ENCODE peak calls at places on chromosomes 6 and 20, in five cellular contexts. One of them, this sample, is unnamed.
A peak's percentile ranks its signal among the peaks of the same experiment; 100 is the strongest.

GRCh38 chr6:82741325-82741995 is 324.2 kb downstream of the UBE3D start:
- DNase-seq in WTC11: no peak
- DNase-seq in AG09309: no peak
- DNase-seq in A549: no peak
- DNase-seq in CD8-positive, alpha-beta T cell: no peak
- DNase-seq in this sample: no peak

GRCh38 chr6:109239192-109239917 is 142.9 kb downstream of the CD164 start:
- DNase-seq in WTC11: no peak
- DNase-seq in AG09309: no peak
- DNase-seq in A549: no peak
- DNase-seq in CD8-positive, alpha-beta T cell: no peak
- DNase-seq in this sample: no peak

GRCh38 chr20:35030136-35030535 is 62.5 kb downstream of the TRPC4AP start:
- DNase-seq in WTC11: no peak
- DNase-seq in AG09309: no peak
- DNase-seq in A549: no peak
- DNase-seq in CD8-positive, alpha-beta T cell: no peak
- DNase-seq in this sample: no peak

GRCh38 chr6:40947876-40948514 is 91.0 kb downstream of the UNC5CL start:
- DNase-seq in WTC11: no peak
- DNase-seq in AG09309: no peak
- DNase-seq in A549: no peak
- DNase-seq in CD8-positive, alpha-beta T cell: no peak
- DNase-seq in this sample: no peak

GRCh38 chr20:31920275-31920855 is 31.5 kb downstream of the PDRG1 start:
- DNase-seq in WTC11: peak; percentile 26
- DNase-seq in AG09309: no peak
- DNase-seq in A549: no peak
- DNase-seq in CD8-positive, alpha-beta T cell: no peak
- DNase-seq in this sample: no peak

GRCh38 chr6:148128014-148128730 is 214.5 kb upstream of the SASH1 start:
- DNase-seq in WTC11: no peak
- DNase-seq in AG09309: peak; percentile 11
- DNase-seq in A549: no peak
- DNase-seq in CD8-positive, alpha-beta T cell: no peak
- DNase-seq in this sample: no peak

GRCh38 chr20:56207656-56208055 is 40.9 kb upstream of the MC3R start:
- DNase-seq in WTC11: no peak
- DNase-seq in AG09309: no peak
- DNase-seq in A549: no peak
- DNase-seq in CD8-positive, alpha-beta T cell: no peak
- DNase-seq in this sample: no peak

GRCh38 chr6:37182736-37183590 is 13.0 kb downstream of the PIM1 start:
- DNase-seq in WTC11: no peak
- DNase-seq in AG09309: no peak
- DNase-seq in A549: no peak
- DNase-seq in CD8-positive, alpha-beta T cell: peak; percentile 67
- DNase-seq in this sample: no peak

GRCh38 chr6:88360203-88360797 is 194.2 kb upstream of the CNR1 start:
- DNase-seq in WTC11: no peak
- DNase-seq in AG09309: no peak
- DNase-seq in A549: peak; percentile 8
- DNase-seq in CD8-positive, alpha-beta T cell: no peak
- DNase-seq in this sample: no peak

GRCh38 chr20:44068311-44068710 is 118.7 kb downstream of the JPH2 start:
- DNase-seq in WTC11: no peak
- DNase-seq in AG09309: no peak
- DNase-seq in A549: no peak
- DNase-seq in CD8-positive, alpha-beta T cell: no peak
- DNase-seq in this sample: no peak

GRCh38 chr6:9250852-9251251 is 815.5 kb upstream of the SLC35B3 start:
- DNase-seq in WTC11: peak; percentile 71
- DNase-seq in AG09309: peak; percentile 20
- DNase-seq in A549: no peak
- DNase-seq in CD8-positive, alpha-beta T cell: no peak
- DNase-seq in this sample: peak; percentile 55

GRCh38 chr20:1397710-1398109 is 4.9 kb upstream of the FKBP1A start:
- DNase-seq in WTC11: no peak
- DNase-seq in AG09309: no peak
- DNase-seq in A549: no peak
- DNase-seq in CD8-positive, alpha-beta T cell: no peak
- DNase-seq in this sample: no peak
- TF ChIP-seq CTCF in WTC11: no peak
- TF ChIP-seq CTCF in AG09309: no peak
- TF ChIP-seq CTCF in A549: peak; percentile 11
- TF ChIP-seq CTCF in CD8-positive, alpha-beta T cell: no peak
- TF ChIP-seq CTCF in this sample: no peak

GRCh38 chr20:53714524-53714923 is 120.9 kb upstream of the ZNF217 start:
- DNase-seq in WTC11: no peak
- DNase-seq in AG09309: no peak
- DNase-seq in A549: no peak
- DNase-seq in CD8-positive, alpha-beta T cell: no peak
- DNase-seq in this sample: no peak

GRCh38 chr20:53716385-53716784 is 122.7 kb upstream of the ZNF217 start:
- DNase-seq in WTC11: no peak
- DNase-seq in AG09309: no peak
- DNase-seq in A549: no peak
- DNase-seq in CD8-positive, alpha-beta T cell: no peak
- DNase-seq in this sample: no peak

GRCh38 chr20:53712212-53712977 is 118.8 kb upstream of the ZNF217 start:
- DNase-seq in WTC11: peak; percentile 37
- DNase-seq in AG09309: no peak
- DNase-seq in A549: no peak
- DNase-seq in CD8-positive, alpha-beta T cell: no peak
- DNase-seq in this sample: no peak

GRCh38 chr20:53711333-53712211 is 117.9 kb upstream of the ZNF217 start:
- DNase-seq in WTC11: no peak
- DNase-seq in AG09309: no peak
- DNase-seq in A549: no peak
- DNase-seq in CD8-positive, alpha-beta T cell: no peak
- DNase-seq in this sample: peak; percentile 48

DNA sequence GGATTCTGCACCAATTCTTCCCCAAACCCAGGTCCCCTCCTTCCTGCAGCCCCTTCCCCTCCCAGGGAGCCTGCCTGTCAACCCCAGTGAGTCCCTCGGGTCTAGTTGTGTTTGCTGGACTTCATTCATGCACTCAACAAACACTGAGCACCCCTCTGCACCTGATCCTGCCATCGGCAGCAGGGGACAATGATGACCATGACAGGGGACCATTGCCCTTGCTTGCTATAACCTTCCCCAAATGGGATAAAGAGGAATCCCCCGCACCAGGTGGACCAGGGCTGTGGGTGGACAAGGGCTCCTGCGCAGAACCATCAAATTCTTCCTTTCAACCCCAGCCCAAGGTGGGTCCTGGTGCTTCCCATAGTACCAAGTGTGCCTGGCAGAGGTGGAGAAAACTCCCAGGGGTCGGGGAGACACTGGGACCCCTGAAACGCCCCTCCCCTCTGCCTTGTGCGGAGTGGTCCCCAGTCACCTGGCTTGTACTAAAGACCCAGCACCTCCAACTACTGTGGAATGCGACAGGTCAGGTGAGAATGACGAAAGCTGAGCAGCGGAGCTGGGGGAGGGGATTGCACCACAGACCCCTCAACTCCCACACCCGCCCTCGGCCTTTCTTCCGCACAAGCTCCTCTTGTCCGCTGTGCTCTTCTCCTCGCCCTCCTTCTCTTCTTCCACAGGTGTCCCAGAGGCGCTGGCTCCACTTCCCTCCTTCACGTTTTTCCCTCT is 119.9 kb upstream of the ZNF217 start:
- DNase-seq in WTC11: peak; percentile 66
- DNase-seq in AG09309: no peak
- DNase-seq in A549: no peak
- DNase-seq in CD8-positive, alpha-beta T cell: no peak
- DNase-seq in this sample: no peak
- TF ChIP-seq CTCF in WTC11: no peak
- TF ChIP-seq CTCF in AG09309: no peak
- TF ChIP-seq CTCF in A549: no peak
- TF ChIP-seq CTCF in CD8-positive, alpha-beta T cell: no peak
- TF ChIP-seq CTCF in this sample: no peak

GRCh38 chr20:4260102-4260501 is 244.7 kb upstream of the RNF24 start:
- DNase-seq in WTC11: no peak
- DNase-seq in AG09309: no peak
- DNase-seq in A549: no peak
- DNase-seq in CD8-positive, alpha-beta T cell: no peak
- DNase-seq in this sample: no peak

GRCh38 chr20:4256886-4257285 is 241.5 kb upstream of the RNF24 start:
- DNase-seq in WTC11: no peak
- DNase-seq in AG09309: no peak
- DNase-seq in A549: no peak
- DNase-seq in CD8-positive, alpha-beta T cell: no peak
- DNase-seq in this sample: no peak

GRCh38 chr20:4266183-4266582 is 250.8 kb upstream of the RNF24 start:
- DNase-seq in WTC11: no peak
- DNase-seq in AG09309: no peak
- DNase-seq in A549: no peak
- DNase-seq in CD8-positive, alpha-beta T cell: no peak
- DNase-seq in this sample: no peak

GRCh38 chr20:4263011-4263410 is 247.7 kb upstream of the RNF24 start:
- DNase-seq in WTC11: no peak
- DNase-seq in AG09309: no peak
- DNase-seq in A549: no peak
- DNase-seq in CD8-positive, alpha-beta T cell: no peak
- DNase-seq in this sample: no peak

DNA sequence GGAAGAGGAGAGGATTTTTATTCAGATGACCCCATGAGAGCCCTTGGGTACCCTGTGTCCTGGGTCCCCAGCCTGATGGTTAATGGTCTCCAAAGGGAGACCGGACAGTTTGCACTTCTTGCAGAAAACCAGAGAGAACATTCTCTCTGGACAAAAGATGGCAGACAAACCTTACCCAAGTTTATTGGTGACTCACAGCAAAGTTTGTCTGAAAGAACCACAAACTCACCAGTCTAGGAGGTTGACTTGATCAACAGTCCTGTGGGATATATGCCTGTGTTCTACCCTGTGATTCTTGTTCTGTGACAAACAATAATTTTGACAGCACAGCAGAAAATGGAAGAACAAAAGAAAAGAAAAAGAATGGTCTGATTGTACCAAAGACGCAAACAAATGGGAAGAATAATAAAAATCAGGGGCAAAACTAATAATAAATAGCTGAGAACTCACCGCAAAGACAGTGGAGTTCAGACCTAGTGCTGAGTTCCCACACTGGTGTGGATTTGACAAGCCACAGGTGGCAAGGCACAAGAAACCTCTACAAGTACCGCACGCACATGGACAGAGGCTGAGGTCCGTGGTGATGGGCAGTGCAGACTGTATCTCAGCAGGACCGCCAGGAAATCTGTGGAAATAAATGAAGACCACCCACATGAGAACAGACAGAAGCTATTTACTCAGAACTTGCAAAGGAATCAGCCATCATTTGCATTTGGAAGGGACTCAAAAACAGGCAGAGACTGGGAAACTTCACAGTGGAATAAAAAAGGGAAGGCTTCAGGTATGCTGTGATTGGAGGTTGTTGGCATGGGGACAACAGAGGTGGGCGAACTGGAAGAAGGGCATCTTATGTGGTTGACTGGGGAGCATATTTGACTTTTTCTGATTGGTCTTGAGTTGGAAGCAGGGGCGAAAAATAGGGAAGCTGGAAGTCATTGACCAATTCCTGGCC is 246.3 kb upstream of the RNF24 start:
- DNase-seq in WTC11: no peak
- DNase-seq in AG09309: peak; percentile 48
- DNase-seq in A549: no peak
- DNase-seq in CD8-positive, alpha-beta T cell: no peak
- DNase-seq in this sample: no peak
- TF ChIP-seq CTCF in WTC11: no peak
- TF ChIP-seq CTCF in AG09309: peak; percentile 34
- TF ChIP-seq CTCF in A549: no peak
- TF ChIP-seq CTCF in CD8-positive, alpha-beta T cell: no peak
- TF ChIP-seq CTCF in this sample: no peak

DNA sequence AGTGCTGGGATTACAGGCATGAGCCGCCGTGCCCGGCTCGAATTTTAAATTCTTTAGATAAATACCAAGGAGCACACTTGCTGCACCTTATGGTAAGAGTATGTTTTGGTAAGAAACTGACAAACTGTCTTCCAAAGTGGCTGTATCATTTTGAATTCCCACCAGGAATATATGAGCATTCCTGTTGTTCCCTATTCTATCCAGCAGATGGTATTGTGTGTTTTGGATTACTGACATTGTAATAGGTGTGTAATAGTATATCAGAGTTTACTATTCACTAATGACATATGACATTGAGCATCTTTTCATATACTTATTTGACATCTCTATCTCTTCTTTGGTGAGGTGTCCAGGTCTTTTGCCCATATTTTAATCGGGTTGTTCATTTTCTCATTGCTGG is 40.5 kb downstream of the TGM6 start:
- DNase-seq in WTC11: no peak
- DNase-seq in AG09309: no peak
- DNase-seq in A549: peak; percentile 52
- DNase-seq in CD8-positive, alpha-beta T cell: no peak
- DNase-seq in this sample: no peak
- TF ChIP-seq CTCF in WTC11: no peak
- TF ChIP-seq CTCF in AG09309: peak; percentile 33
- TF ChIP-seq CTCF in A549: peak; percentile 45
- TF ChIP-seq CTCF in CD8-positive, alpha-beta T cell: no peak
- TF ChIP-seq CTCF in this sample: no peak

DNA sequence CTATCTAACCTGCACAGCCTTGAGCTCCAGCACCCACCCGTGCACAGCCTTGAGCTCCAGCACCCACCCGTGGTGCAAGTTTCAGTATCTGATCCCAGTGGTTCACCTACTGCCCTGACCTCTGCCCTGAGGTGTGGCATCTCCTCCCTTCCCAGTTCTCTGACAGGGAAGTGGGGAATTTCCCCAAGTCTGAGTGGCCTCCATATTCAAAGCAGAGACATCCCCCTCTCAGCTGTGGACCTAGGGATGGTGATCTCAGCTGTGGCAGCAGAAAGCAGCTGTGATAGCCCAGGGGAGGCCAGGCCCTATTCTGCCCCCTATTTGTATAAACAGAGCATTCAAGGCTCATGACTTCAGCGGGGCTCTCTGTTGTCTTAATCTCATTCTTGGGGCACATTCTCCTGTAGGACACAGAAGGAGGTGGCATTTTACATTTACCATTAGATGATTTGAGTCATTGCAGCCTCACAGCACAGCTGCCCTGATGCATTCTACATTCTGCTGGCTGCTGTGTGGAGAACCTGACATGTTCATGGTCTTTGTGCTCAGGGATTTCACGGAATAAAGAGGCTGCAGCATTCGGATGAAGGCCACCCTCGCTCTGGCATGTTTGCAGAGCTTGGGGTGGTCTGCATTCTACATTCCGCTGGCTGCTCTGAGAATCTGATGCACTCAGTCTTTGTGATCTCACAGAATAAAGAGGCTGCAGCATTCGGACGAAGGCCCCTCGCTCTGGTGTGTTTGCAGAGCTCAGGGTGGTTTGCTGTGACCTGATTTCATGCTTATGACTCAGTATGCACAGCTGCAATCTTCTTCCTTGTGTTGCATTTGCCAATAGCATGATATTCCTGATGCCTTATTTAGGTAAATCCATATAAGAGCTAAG is 16.9 kb downstream of the GPR31 start:
- DNase-seq in WTC11: no peak
- DNase-seq in AG09309: no peak
- DNase-seq in A549: no peak
- DNase-seq in CD8-positive, alpha-beta T cell: no peak
- DNase-seq in this sample: no peak
- TF ChIP-seq CTCF in WTC11: no peak
- TF ChIP-seq CTCF in AG09309: no peak
- TF ChIP-seq CTCF in A549: no peak
- TF ChIP-seq CTCF in CD8-positive, alpha-beta T cell: no peak
- TF ChIP-seq CTCF in this sample: no peak

This sample was measured in Calu3.